ENCODE peak calls at places on chromosome 14, in seven cellular contexts. K is uterus; E is NCI-H1436; Q is RPMI7951; O is stimulated activated CD8-positive, alpha-beta memory T cell treated with anti-CD3 and anti-CD28 coated beads, Interleukin-7, amount 100 ng/mL, for 1 hour; M is MG63; Y is D341Med. Z is an unnamed sample.
A peak's percentile ranks its signal among the peaks of the same experiment; 100 is the strongest.

GRCh38 chr14:59826150-59826549 is 44.4 kb downstream of the RTN1 start:
- DNase-seq in K (no peak), E (no peak), Y (no peak), Q (no peak), O (no peak), M (no peak), Z (no peak)

GRCh38 chr14:101224356-101225115 is 321.0 kb upstream of the RTL1 start:
- DNase-seq in Q (no peak), O (no peak), Y (peak; percentile 10), M (no peak), K (no peak), E (no peak), Z (no peak)

GRCh38 chr14:103436533-103436932 is 51.3 kb downstream of the MARK3 start:
- DNase-seq in O (no peak), E (no peak), K (no peak), Q (peak; percentile 26), M (peak; percentile 56), Y (no peak), Z (no peak)

GRCh38 chr14:72714094-72714493 is 179.8 kb downstream of the DPF3 start:
- DNase-seq in Y (no peak), M (no peak), O (peak; percentile 2), K (no peak), Q (no peak), E (no peak), Z (no peak)

GRCh38 chr14:54815016-54815415 is 87.6 kb downstream of the GCH1 start:
- DNase-seq in Q (no peak), M (peak; percentile 84), E (no peak), O (no peak), K (no peak), Y (no peak), Z (no peak)

GRCh38 chr14:53938126-53938671 is 18.4 kb downstream of the BMP4 start:
- DNase-seq in Q (no peak), M (no peak), O (no peak), Y (no peak), K (no peak), E (no peak), Z (no peak)

GRCh38 chr14:103127861-103128598 is 4.8 kb downstream of the TNFAIP2 start:
- DNase-seq in K (no peak), E (no peak), M (no peak), O (no peak), Q (no peak), Y (no peak), Z (peak; percentile 28)

GRCh38 chr14:89276424-89276975 is 140.5 kb downstream of the FOXN3 start:
- DNase-seq in Q (peak; percentile 46), M (no peak), O (peak; percentile 16), Y (no peak), K (no peak), E (no peak), Z (no peak)

GRCh38 chr14:100584056-100585031 is 2.9 kb downstream of the BEGAIN start:
- DNase-seq in Y (no peak), K (no peak), Q (no peak), E (no peak), M (no peak), O (no peak), Z (peak; percentile 11)

GRCh38 chr14:74048291-74048690 is 29.1 kb downstream of the BBOF1 start:
- DNase-seq in Y (no peak), K (no peak), E (no peak), O (no peak), Q (no peak), M (no peak), Z (no peak)

GRCh38 chr14:77046706-77047105 is 18.2 kb upstream of the IRF2BPL start:
- DNase-seq in Q (peak; percentile 79), Y (no peak), E (no peak), K (no peak), O (no peak), M (no peak), Z (no peak)

GRCh38 chr14:26173581-26173980 is 424.3 kb downstream of the NOVA1 start:
- DNase-seq in Q (no peak), M (no peak), O (no peak), E (no peak), K (no peak), Y (no peak), Z (no peak)

GRCh38 chr14:90388982-90389381 is 7.8 kb upstream of the CALM1 start:
- DNase-seq in E (no peak), M (no peak), Y (no peak), Q (no peak), O (no peak), K (no peak), Z (no peak)

GRCh38 chr14:51419685-51420084 is 179.6 kb downstream of the TMX1 start:
- DNase-seq in E (no peak), O (no peak), Y (no peak), M (no peak), K (no peak), Q (no peak), Z (no peak)

GRCh38 chr14:22847661-22848341 is 11.4 kb downstream of the MMP14 start:
- DNase-seq in Y (no peak), E (no peak), K (no peak), Q (peak; percentile 84), M (peak; percentile 20), O (no peak), Z (no peak)

GRCh38 chr14:20428802-20429201 is 7.2 kb downstream of the KLHL33 start:
- DNase-seq in E (no peak), O (no peak), Q (no peak), M (no peak), K (no peak), Y (no peak), Z (no peak)

GRCh38 chr14:51396222-51396815 is 156.3 kb downstream of the TMX1 start:
- DNase-seq in Q (peak; percentile 98), O (no peak), Y (peak; percentile 51), E (no peak), K (peak; percentile 63), M (peak; percentile 74), Z (peak; percentile 44)

GRCh38 chr14:34461334-34462131 is 507 bp downstream of the SPTSSA start:
- DNase-seq in Q (peak; percentile 56), Y (no peak), K (peak; percentile 43), M (peak; percentile 14), E (no peak), O (no peak), Z (no peak)

GRCh38 chr14:95480109-95480886 is 36.2 kb downstream of the SYNE3 start:
- DNase-seq in M (no peak), O (no peak), K (peak; percentile 76), Q (peak; percentile 68), E (no peak), Y (no peak), Z (peak; percentile 50)

GRCh38 chr14:59474172-59474571 is 9.0 kb upstream of the GPR135 start:
- DNase-seq in O (no peak), E (no peak), Y (peak; percentile 73), K (no peak), Q (peak; percentile 65), M (no peak), Z (no peak)

GRCh38 chr14:95609398-95609990 is 74.6 kb downstream of the GLRX5 start:
- DNase-seq in Q (peak; percentile 40), O (no peak), Y (peak; percentile 72), E (peak; percentile 63), K (no peak), M (peak; percentile 17), Z (no peak)

GRCh38 chr14:22410497-22410896 is 178.5 kb downstream of the DAD1 start:
- DNase-seq in O (no peak), Y (no peak), E (no peak), M (no peak), K (no peak), Q (peak; percentile 37), Z (no peak)

GRCh38 chr14:68216957-68217356 is 397.4 kb downstream of the RAD51B start:
- DNase-seq in O (no peak), K (no peak), M (no peak), E (no peak), Y (no peak), Q (no peak), Z (no peak)

GRCh38 chr14:52706286-52706685 is 714 bp upstream of the PSMC6 start:
- DNase-seq in M (no peak), Y (no peak), O (no peak), E (no peak), Q (peak; percentile 11), K (no peak), Z (no peak)

GRCh38 chr14:65506801-65507200 is 94.3 kb downstream of the FUT8 start:
- DNase-seq in Y (no peak), K (no peak), E (peak; percentile 25), Q (no peak), M (no peak), O (no peak), Z (no peak)

GRCh38 chr14:64946310-64947045 is 3.9 kb upstream of the GPX2 start:
- DNase-seq in Q (no peak), M (no peak), Y (no peak), K (no peak), O (no peak), E (no peak), Z (no peak)

GRCh38 chr14:101457936-101458535 is 103.3 kb upstream of the DIO3 start:
- DNase-seq in K (no peak), Y (no peak), E (no peak), Q (no peak), O (no peak), M (no peak), Z (no peak)

GRCh38 chr14:104093366-104094055 is 8.0 kb downstream of the ASPG start:
- DNase-seq in K (no peak), Y (no peak), M (no peak), Q (peak; percentile 4), E (no peak), O (no peak), Z (peak; percentile 18)

GRCh38 chr14:92254786-92255185 is 68.2 kb upstream of the SLC24A4 start:
- DNase-seq in M (peak; percentile 85), Q (no peak), K (peak; percentile 59), O (no peak), Y (no peak), E (no peak), Z (peak; percentile 56)

GRCh38 chr14:97299661-97300060 is 502.5 kb downstream of the VRK1 start:
- DNase-seq in Q (no peak), Y (no peak), M (no peak), E (no peak), K (no peak), O (no peak), Z (no peak)

GRCh38 chr14:36339817-36340216 is 19.4 kb upstream of the MBIP start:
- DNase-seq in E (no peak), Y (no peak), M (no peak), Q (no peak), K (no peak), O (no peak), Z (no peak)

GRCh38 chr14:36521598-36522345 is 1.7 kb upstream of the NKX2-1 start:
- DNase-seq in O (no peak), E (no peak), M (no peak), Q (no peak), K (no peak), Y (no peak), Z (no peak)

GRCh38 chr14:88002421-88002820 is 2.5 kb upstream of the GPR65 start:
- DNase-seq in Q (no peak), Y (no peak), M (no peak), K (no peak), O (no peak), E (no peak), Z (no peak)

GRCh38 chr14:37870947-37871346 is 275.5 kb downstream of the TTC6 start:
- DNase-seq in M (no peak), Y (no peak), O (no peak), E (no peak), Q (no peak), K (no peak), Z (no peak)

GRCh38 chr14:99554184-99554583 is 49.8 kb downstream of the CCDC85C start:
- DNase-seq in K (no peak), Q (no peak), M (no peak), E (no peak), O (no peak), Y (no peak), Z (no peak)

GRCh38 chr14:20327005-20327869 is 5.8 kb downstream of the CCNB1IP1 start:
- DNase-seq in M (no peak), E (peak; percentile 40), K (no peak), Y (peak; percentile 35), Q (peak; percentile 64), O (no peak), Z (peak; percentile 33)

GRCh38 chr14:56903304-56904021 is 93.2 kb upstream of the OTX2 start:
- DNase-seq in M (no peak), O (no peak), E (no peak), K (no peak), Y (no peak), Q (no peak), Z (no peak)